ENCODE peak calls at places on chromosomes 16 and 17, in ten cellular contexts. M is left ventricle myocardium inferior, X is upper lobe of right lung, K is AG04450, I is HL-60, S is neural progenitor cell, L is ovary, C is brain microvascular endothelial cell, D is left lung, J is HCT116. Y is an unnamed sample.

GRCh38 chr17:48192321-48192731 is 84.8 kb downstream of the SNX11 start:
- DNase-seq in M (no peak), X (no peak), K (no peak), I (no peak), S (no peak), L (no peak), C (no peak), D (no peak), J (no peak), Y (no peak)

GRCh38 chr16:81237282-81237681 is 1.2 kb upstream of the BCO1 start:
- DNase-seq in M (peak), X (no peak), K (no peak), I (no peak), S (no peak), L (no peak), C (no peak), D (no peak), J (no peak), Y (no peak)

GRCh38 chr17:8628172-8628571 is 2.4 kb downstream of the MYH10 start:
- DNase-seq in M (no peak), X (no peak), K (no peak), I (no peak), S (peak), L (no peak), C (no peak), D (no peak), J (no peak), Y (no peak)

GRCh38 chr16:85605051-85605911 is 7.8 kb upstream of the GSE1 start:
- DNase-seq in M (no peak), X (no peak), K (no peak), I (no peak), S (no peak), L (no peak), C (no peak), D (no peak), J (no peak), Y (no peak)

GRCh38 chr17:44922746-44923470 is 7.6 kb upstream of the GFAP start:
- DNase-seq in M (no peak), X (peak), K (no peak), I (no peak), S (no peak), L (no peak), C (no peak), D (peak), J (no peak), Y (no peak)

GRCh38 chr17:72151565-72152391 is 31.0 kb downstream of the SOX9 start:
- DNase-seq in M (peak), X (peak), K (no peak), I (no peak), S (peak), L (no peak), C (peak), D (peak), J (peak), Y (no peak)

GRCh38 chr17:77291591-77292386 is 151.0 kb downstream of the SEC14L1 start:
- DNase-seq in M (no peak), X (no peak), K (no peak), I (no peak), S (no peak), L (no peak), C (no peak), D (no peak), J (no peak), Y (no peak)

GRCh38 chr17:74922694-74923537 is at the start of gene USH1G:
- DNase-seq in M (no peak), X (no peak), K (no peak), I (no peak), S (peak), L (no peak), C (no peak), D (no peak), J (no peak), Y (no peak)

GRCh38 chr17:10327640-10328039 is 45.2 kb downstream of the MYH13 start:
- DNase-seq in M (peak), X (peak), K (no peak), I (peak), S (peak), L (peak), C (peak), D (peak), J (peak), Y (peak)

GRCh38 chr17:78979780-78980623 is at the start of gene LGALS3BP:
- DNase-seq in M (peak), X (peak), K (peak), I (no peak), S (peak), L (peak), C (peak), D (no peak), J (peak), Y (no peak)

GRCh38 chr17:31559647-31560501 is 168.4 kb downstream of the RAB11FIP4 start:
- DNase-seq in M (no peak), X (no peak), K (no peak), I (no peak), S (peak), L (peak), C (peak), D (no peak), J (no peak), Y (no peak)

GRCh38 chr16:72915331-72915730 is 132.6 kb downstream of the ZFHX3 start:
- DNase-seq in M (no peak), X (no peak), K (no peak), I (no peak), S (no peak), L (no peak), C (no peak), D (no peak), J (no peak), Y (no peak)

GRCh38 chr17:12627177-12627629 is 38.5 kb upstream of the MYOCD start:
- DNase-seq in M (no peak), X (no peak), K (peak), I (no peak), S (no peak), L (peak), C (peak), D (no peak), J (no peak), Y (peak)

GRCh38 chr17:27532269-27533067 is 76.2 kb downstream of the KSR1 start:
- DNase-seq in M (peak), X (peak), K (peak), I (peak), S (no peak), L (no peak), C (peak), D (peak), J (no peak), Y (no peak)

GRCh38 chr16:35691057-35691456 is 2231.6 kb downstream of the TP53TG3F start:
- DNase-seq in M (no peak), X (no peak), K (no peak), I (no peak), S (no peak), L (no peak), C (no peak), D (no peak), J (no peak), Y (no peak)

GRCh38 chr17:81685108-81685507 is 1.3 kb downstream of the HGS start:
- DNase-seq in M (no peak), X (no peak), K (peak), I (no peak), S (no peak), L (no peak), C (peak), D (no peak), J (no peak), Y (no peak)

GRCh38 chr16:68382296-68382718 is 66.0 kb downstream of the SMPD3 start:
- DNase-seq in M (no peak), X (no peak), K (no peak), I (no peak), S (no peak), L (no peak), C (no peak), D (no peak), J (no peak), Y (no peak)

GRCh38 chr17:59565171-59565958 is at the start of gene DHX40:
- DNase-seq in M (peak), X (peak), K (peak), I (peak), S (peak), L (peak), C (peak), D (peak), J (peak), Y (peak)

GRCh38 chr17:59565959-59566324 is 532 bp downstream of the DHX40 start:
- DNase-seq in M (peak), X (peak), K (peak), I (peak), S (peak), L (no peak), C (peak), D (peak), J (peak), Y (peak)

GRCh38 chr17:59558039-59558438 is 7.4 kb upstream of the DHX40 start:
- DNase-seq in M (no peak), X (no peak), K (no peak), I (no peak), S (no peak), L (no peak), C (no peak), D (no peak), J (no peak), Y (no peak)

GRCh38 chr17:59558953-59559352 is 6.5 kb upstream of the DHX40 start:
- DNase-seq in M (no peak), X (no peak), K (no peak), I (no peak), S (no peak), L (no peak), C (no peak), D (no peak), J (no peak), Y (no peak)

DNA sequence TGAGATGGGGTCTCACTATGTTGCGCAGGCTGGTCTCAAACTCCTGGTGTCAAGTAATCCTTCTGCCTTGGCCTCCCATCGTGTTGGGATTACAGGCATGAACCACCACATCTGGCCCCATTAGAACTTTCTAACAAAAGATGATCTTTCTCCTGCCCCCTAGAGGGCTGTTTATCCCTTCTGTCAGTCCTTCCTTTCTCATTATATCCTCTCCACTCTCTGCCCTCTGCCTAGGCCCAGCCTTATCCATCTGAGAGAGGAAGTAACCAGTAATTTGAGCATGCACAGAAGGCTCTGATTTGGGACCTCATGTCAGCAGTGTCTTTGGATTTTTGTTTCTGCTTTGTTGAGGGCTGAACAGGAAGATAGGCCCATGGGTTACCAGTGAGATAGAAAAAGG is 4.4 kb upstream of the DHX40 start:
- DNase-seq in M (no peak), X (no peak), K (no peak), I (peak), S (peak), L (no peak), C (peak), D (no peak), J (peak), Y (no peak)
- TF ChIP-seq CTCF in M (peak), X (peak), K (peak), I (peak), S (peak), L (no peak), C (peak), D (no peak), J (peak), Y (peak)

DNA sequence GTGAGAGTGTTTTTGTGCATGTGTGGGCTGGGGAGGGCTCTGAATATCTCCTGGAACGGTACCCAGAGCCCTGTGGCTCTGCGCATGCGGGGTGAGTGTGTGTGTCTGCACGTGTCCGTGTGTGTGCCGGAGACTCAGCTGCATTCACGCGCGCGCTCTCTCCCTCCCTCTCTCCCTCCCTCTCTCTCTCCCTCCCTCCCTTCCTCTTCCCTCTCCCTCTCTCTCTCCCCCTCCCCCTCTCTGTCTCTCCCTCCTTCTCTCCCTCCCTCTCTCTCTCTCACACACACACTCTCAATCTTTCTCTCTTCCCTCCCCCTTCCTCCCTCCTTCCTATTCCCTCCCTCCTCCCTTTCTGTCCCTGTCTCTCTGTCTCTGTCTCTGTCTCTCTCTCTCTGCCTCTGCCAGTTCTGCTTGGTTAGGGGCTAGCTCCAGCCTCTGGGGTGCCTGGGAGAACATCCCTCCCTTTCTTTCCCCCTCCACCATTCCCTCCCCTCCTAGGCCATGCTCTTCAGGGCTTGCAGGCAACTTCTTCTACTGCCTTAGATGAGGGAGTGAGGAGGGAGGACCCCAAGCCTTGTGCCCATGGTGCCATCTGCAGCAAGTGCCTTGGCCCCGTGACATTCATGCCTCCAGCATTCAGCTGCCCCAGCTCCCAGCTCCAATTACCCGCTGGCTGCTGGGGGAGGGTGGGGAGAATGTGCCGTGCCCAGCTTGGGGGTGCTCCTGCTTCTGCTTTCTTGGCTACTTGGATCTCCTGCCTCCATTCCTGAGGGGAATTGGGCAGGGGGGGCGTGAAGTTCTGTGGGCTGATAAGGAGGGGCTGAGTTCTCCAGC is 6.4 kb downstream of the THRA start:
- DNase-seq in M (peak), X (peak), K (peak), I (peak), S (peak), L (peak), C (peak), D (peak), J (no peak), Y (peak)
- H3K4me3 ChIP-seq in M (peak), X (peak), K (peak), I (peak), S (peak), L (peak), C (peak), D (no peak), J (no peak), Y (peak)

GRCh38 chr17:5585814-5586558 is 1.7 kb upstream of the NLRP1 start:
- DNase-seq in M (no peak), X (no peak), K (no peak), I (no peak), S (no peak), L (no peak), C (no peak), D (no peak), J (no peak), Y (no peak)

GRCh38 chr17:5584971-5585794 is 874 bp upstream of the NLRP1 start:
- DNase-seq in M (peak), X (no peak), K (peak), I (peak), S (no peak), L (no peak), C (no peak), D (no peak), J (no peak), Y (peak)

GRCh38 chr17:5588584-5588983 is 4.3 kb upstream of the NLRP1 start:
- DNase-seq in M (no peak), X (no peak), K (no peak), I (no peak), S (no peak), L (no peak), C (no peak), D (no peak), J (no peak), Y (no peak)

GRCh38 chr17:5584383-5584951 is at the start of gene NLRP1:
- DNase-seq in M (peak), X (peak), K (peak), I (peak), S (no peak), L (peak), C (peak), D (peak), J (peak), Y (peak)

GRCh38 chr17:5587431-5588032 is 3.2 kb upstream of the NLRP1 start:
- DNase-seq in M (no peak), X (no peak), K (peak), I (peak), S (peak), L (no peak), C (peak), D (no peak), J (peak), Y (peak)
- TF ChIP-seq CTCF in M (peak), X (peak), K (peak), I (peak), S (peak), L (peak), C (peak), D (peak), J (peak), Y (peak)

GRCh38 chr17:40598021-40598927 is 33.0 kb upstream of the CCR7 start:
- DNase-seq in M (no peak), X (peak), K (no peak), I (no peak), S (no peak), L (no peak), C (no peak), D (no peak), J (no peak), Y (no peak)

GRCh38 chr17:40600486-40601046 is 35.3 kb upstream of the CCR7 start:
- DNase-seq in M (no peak), X (no peak), K (no peak), I (no peak), S (no peak), L (no peak), C (no peak), D (no peak), J (peak), Y (no peak)

GRCh38 chr17:40596261-40596919 is 31.1 kb upstream of the CCR7 start:
- DNase-seq in M (no peak), X (no peak), K (no peak), I (peak), S (no peak), L (no peak), C (no peak), D (no peak), J (peak), Y (no peak)

GRCh38 chr17:40597168-40598020 is 32.1 kb upstream of the CCR7 start:
- DNase-seq in M (no peak), X (no peak), K (no peak), I (no peak), S (no peak), L (no peak), C (no peak), D (no peak), J (no peak), Y (no peak)

DNA sequence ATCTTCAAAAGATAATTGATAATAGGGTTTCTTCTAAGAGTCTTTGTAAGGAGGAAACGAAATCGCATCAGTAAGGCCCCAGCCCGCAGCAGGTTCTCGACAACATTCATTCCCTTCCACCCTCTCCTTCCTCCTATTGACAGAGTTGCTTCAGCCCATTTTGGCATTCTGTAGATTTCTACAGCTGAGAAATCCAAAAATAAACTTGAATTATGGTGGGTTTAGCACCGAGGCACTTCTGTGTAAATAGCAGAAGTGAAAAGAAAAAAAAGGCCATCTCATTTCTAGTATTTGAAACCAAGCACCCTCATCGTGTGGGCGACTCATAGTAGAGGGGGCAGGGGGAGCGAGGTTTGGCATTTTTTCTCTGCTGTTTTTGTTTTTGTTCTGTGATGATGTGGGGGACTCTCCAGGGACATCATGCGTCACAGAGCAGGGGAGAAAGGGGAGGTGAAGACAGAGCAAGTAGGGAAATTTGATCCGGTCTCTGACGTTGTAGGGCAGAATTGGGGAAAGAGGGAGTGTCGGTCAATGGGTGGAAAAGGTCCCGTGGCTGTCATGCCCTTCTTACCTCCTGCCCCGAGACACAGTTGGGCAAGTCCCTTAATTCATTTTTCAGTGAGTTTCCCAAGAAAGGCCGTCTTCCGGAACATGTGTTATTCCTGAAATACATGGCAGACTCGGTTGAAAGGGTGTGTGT is 33.8 kb upstream of the CCR7 start:
- DNase-seq in M (no peak), X (no peak), K (no peak), I (no peak), S (no peak), L (no peak), C (peak), D (no peak), J (no peak), Y (no peak)
- H3K4me3 ChIP-seq in M (no peak), X (no peak), K (no peak), I (no peak), S (no peak), L (no peak), C (no peak), D (no peak), J (no peak), Y (no peak)

GRCh38 chr16:71440669-71441347 is 1.0 kb downstream of the TLE7 start:
- DNase-seq in M (no peak), X (no peak), K (no peak), I (no peak), S (peak), L (no peak), C (no peak), D (no peak), J (no peak), Y (no peak)
- TF ChIP-seq CTCF in M (no peak), X (no peak), K (no peak), I (no peak), S (peak), L (no peak), C (peak), D (no peak), J (peak), Y (peak)

GRCh38 chr17:6313835-6314234 is 121.1 kb downstream of the AIPL1 start:
- DNase-seq in M (no peak), X (no peak), K (no peak), I (no peak), S (no peak), L (no peak), C (no peak), D (no peak), J (no peak), Y (no peak)
- H3K4me3 ChIP-seq in M (no peak), X (no peak), K (no peak), I (no peak), S (no peak), L (no peak), C (no peak), D (no peak), J (no peak), Y (no peak)

GRCh38 chr17:3732171-3732570 is 8.5 kb downstream of the HASPIN start:
- DNase-seq in M (no peak), X (no peak), K (no peak), I (no peak), S (no peak), L (no peak), C (peak), D (no peak), J (no peak), Y (no peak)
- TF ChIP-seq CTCF in M (no peak), X (no peak), K (no peak), I (no peak), S (no peak), L (no peak), C (no peak), D (no peak), J (no peak), Y (no peak)

DNA sequence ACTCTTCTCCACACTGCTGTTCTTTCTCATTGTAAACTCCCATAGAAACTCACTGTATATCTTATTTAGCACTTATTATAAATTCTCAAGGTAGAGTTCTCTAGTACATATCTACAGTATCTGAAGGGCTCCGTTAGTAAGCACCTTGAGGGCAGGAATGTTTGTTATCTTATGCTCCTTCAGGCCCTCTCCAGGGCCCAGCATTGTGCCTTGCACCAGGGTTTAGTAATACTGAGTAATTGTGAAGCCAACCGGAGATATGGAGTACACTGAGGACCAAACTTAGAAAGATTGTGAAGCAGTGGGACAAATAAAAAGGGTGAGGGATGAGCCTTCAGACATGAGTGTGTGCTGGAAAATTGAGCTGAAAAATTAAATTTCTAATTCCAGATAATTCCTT is 26.4 kb downstream of the RNF43 start:
- DNase-seq in M (no peak), X (no peak), K (no peak), I (no peak), S (no peak), L (no peak), C (no peak), D (no peak), J (no peak), Y (no peak)
- H3K4me3 ChIP-seq in M (no peak), X (no peak), K (no peak), I (no peak), S (no peak), L (no peak), C (no peak), D (no peak), J (peak), Y (no peak)